ENCODE peak calls at places on chromosomes 16 and 17, in four cellular contexts. One of them, this sample, is unnamed.

GRCh38 chr17:81150379-81151038 is 14.8 kb upstream of the PVALEF start:
- DNase-seq in GM12878: no peak
- DNase-seq in HepG2: no peak
- DNase-seq in K562: no peak
- DNase-seq in this sample: no peak

GRCh38 chr17:51035436-51035835 is 85.2 kb downstream of the SPAG9 start:
- DNase-seq in K562: no peak
- DNase-seq in GM12878: no peak
- DNase-seq in HepG2: no peak
- DNase-seq in this sample: no peak

GRCh38 chr17:65850486-65850885 is 289.0 kb upstream of the AXIN2 start:
- DNase-seq in HepG2: no peak
- DNase-seq in K562: no peak
- DNase-seq in GM12878: peak; percentile 19
- DNase-seq in this sample: no peak

GRCh38 chr16:81181013-81181720 is 57.3 kb upstream of the BCO1 start:
- DNase-seq in K562: peak; percentile 90
- DNase-seq in HepG2: peak; percentile 98
- DNase-seq in GM12878: no peak
- DNase-seq in this sample: peak; percentile 88

GRCh38 chr16:10579965-10580918 is at the start of gene EMP2:
- DNase-seq in K562: peak; percentile 78
- DNase-seq in GM12878: no peak
- DNase-seq in HepG2: peak; percentile 84
- DNase-seq in this sample: peak; percentile 80

GRCh38 chr17:81512984-81513668 is 527 bp upstream of the ACTG1 start:
- DNase-seq in GM12878: no peak
- DNase-seq in K562: peak; percentile 66
- DNase-seq in HepG2: peak; percentile 80
- DNase-seq in this sample: peak; percentile 83

GRCh38 chr16:11534262-11534661 is 52.5 kb downstream of the LITAF start:
- DNase-seq in HepG2: no peak
- DNase-seq in K562: no peak
- DNase-seq in GM12878: no peak
- DNase-seq in this sample: no peak

GRCh38 chr16:23060458-23061320 is 88.6 kb downstream of the USP31 start:
- DNase-seq in HepG2: peak; percentile 89
- DNase-seq in K562: peak; percentile 76
- DNase-seq in GM12878: peak; percentile 7
- DNase-seq in this sample: peak; percentile 78

GRCh38 chr17:42706732-42707131 is 24.4 kb downstream of the CNTNAP1 start:
- DNase-seq in GM12878: peak; percentile 65
- DNase-seq in K562: no peak
- DNase-seq in HepG2: no peak
- DNase-seq in this sample: no peak

GRCh38 chr17:69960755-69961154 is 114.3 kb upstream of the KCNJ16 start:
- DNase-seq in GM12878: no peak
- DNase-seq in K562: no peak
- DNase-seq in HepG2: no peak
- DNase-seq in this sample: no peak

GRCh38 chr16:12340151-12340733 is 363.7 kb downstream of the SNX29 start:
- DNase-seq in HepG2: peak; percentile 74
- DNase-seq in GM12878: no peak
- DNase-seq in K562: peak; percentile 50
- DNase-seq in this sample: peak; percentile 74

GRCh38 chr17:45131616-45132301 is 556 bp downstream of the PLCD3 start:
- DNase-seq in HepG2: no peak
- DNase-seq in GM12878: no peak
- DNase-seq in K562: peak; percentile 66
- DNase-seq in this sample: peak; percentile 79

GRCh38 chr17:78381601-78382168 is 3.2 kb downstream of the PGS1 start:
- DNase-seq in HepG2: no peak
- DNase-seq in GM12878: no peak
- DNase-seq in K562: peak; percentile 82
- DNase-seq in this sample: no peak

GRCh38 chr17:20196314-20196713 is 187.2 kb downstream of the SPECC1 start:
- DNase-seq in GM12878: no peak
- DNase-seq in HepG2: no peak
- DNase-seq in K562: peak; percentile 44
- DNase-seq in this sample: no peak

GRCh38 chr17:9924735-9925191 is 19.7 kb upstream of the RCVRN start:
- DNase-seq in HepG2: peak; percentile 66
- DNase-seq in GM12878: peak; percentile 48
- DNase-seq in K562: peak; percentile 54
- DNase-seq in this sample: no peak

GRCh38 chr16:48526058-48526957 is 83.7 kb downstream of the N4BP1 start:
- DNase-seq in K562: peak; percentile 34
- DNase-seq in GM12878: peak; percentile 40
- DNase-seq in HepG2: peak; percentile 85
- DNase-seq in this sample: peak; percentile 72

GRCh38 chr16:83136924-83137323 is 510.2 kb downstream of the CDH13 start:
- DNase-seq in GM12878: no peak
- DNase-seq in K562: no peak
- DNase-seq in HepG2: no peak
- DNase-seq in this sample: no peak

GRCh38 chr17:48023408-48024148 is 14.0 kb downstream of the COPZ2 start:
- DNase-seq in GM12878: no peak
- DNase-seq in HepG2: peak; percentile 50
- DNase-seq in K562: no peak
- DNase-seq in this sample: peak; percentile 93

GRCh38 chr16:85137323-85138072 is 25.2 kb upstream of the CIBAR2 start:
- DNase-seq in K562: peak; percentile 51
- DNase-seq in GM12878: no peak
- DNase-seq in HepG2: peak; percentile 87
- DNase-seq in this sample: no peak

GRCh38 chr16:85352221-85352620 is 239.9 kb upstream of the CIBAR2 start:
- DNase-seq in HepG2: no peak
- DNase-seq in GM12878: no peak
- DNase-seq in K562: no peak
- DNase-seq in this sample: no peak

GRCh38 chr17:59815965-59816364 is 76.8 kb downstream of the TUBD1 start:
- DNase-seq in K562: no peak
- DNase-seq in GM12878: no peak
- DNase-seq in HepG2: no peak
- DNase-seq in this sample: no peak

GRCh38 chr16:21626659-21627277 is 25.6 kb downstream of the IGSF6 start:
- DNase-seq in K562: no peak
- DNase-seq in GM12878: no peak
- DNase-seq in HepG2: peak; percentile 83
- DNase-seq in this sample: no peak

GRCh38 chr17:62643496-62643895 is 16.0 kb downstream of the MRC2 start:
- DNase-seq in K562: no peak
- DNase-seq in GM12878: no peak
- DNase-seq in HepG2: no peak
- DNase-seq in this sample: no peak

GRCh38 chr16:4123617-4124300 is 7.5 kb upstream of the ADCY9 start:
- DNase-seq in K562: no peak
- DNase-seq in HepG2: no peak
- DNase-seq in GM12878: no peak
- DNase-seq in this sample: no peak

GRCh38 chr16:88306860-88307545 is 75.8 kb upstream of the ZNF469 start:
- DNase-seq in HepG2: peak; percentile 37
- DNase-seq in GM12878: no peak
- DNase-seq in K562: no peak
- DNase-seq in this sample: no peak

GRCh38 chr16:17105239-17105721 is 365.5 kb downstream of the XYLT1 start:
- DNase-seq in K562: no peak
- DNase-seq in GM12878: no peak
- DNase-seq in HepG2: no peak
- DNase-seq in this sample: no peak

GRCh38 chr17:28948873-28949184 is 2.5 kb downstream of the PHF12 start:
- DNase-seq in HepG2: no peak
- DNase-seq in K562: no peak
- DNase-seq in GM12878: no peak
- DNase-seq in this sample: no peak

GRCh38 chr17:31476525-31477416 is 85.3 kb downstream of the RAB11FIP4 start:
- DNase-seq in K562: no peak
- DNase-seq in HepG2: peak; percentile 37
- DNase-seq in GM12878: no peak
- DNase-seq in this sample: no peak

GRCh38 chr16:11004957-11005610 is 60.7 kb downstream of the CLEC16A start:
- DNase-seq in GM12878: no peak
- DNase-seq in HepG2: no peak
- DNase-seq in K562: no peak
- DNase-seq in this sample: no peak

GRCh38 chr16:85126731-85127662 is 14.7 kb upstream of the CIBAR2 start:
- DNase-seq in HepG2: no peak
- DNase-seq in GM12878: no peak
- DNase-seq in K562: peak; percentile 33
- DNase-seq in this sample: peak; percentile 45

GRCh38 chr17:60249517-60249826 is 99.7 kb downstream of the CA4 start:
- DNase-seq in GM12878: no peak
- DNase-seq in K562: no peak
- DNase-seq in HepG2: no peak
- DNase-seq in this sample: no peak

GRCh38 chr17:40529991-40530390 is 28.6 kb upstream of the TNS4 start:
- DNase-seq in GM12878: no peak
- DNase-seq in HepG2: no peak
- DNase-seq in K562: no peak
- DNase-seq in this sample: no peak
- TF ChIP-seq CBFB in GM12878: no peak
- TF ChIP-seq CBFB in HepG2: no peak
- TF ChIP-seq CBFB in K562: no peak
- TF ChIP-seq CBFB in this sample: no peak

DNA sequence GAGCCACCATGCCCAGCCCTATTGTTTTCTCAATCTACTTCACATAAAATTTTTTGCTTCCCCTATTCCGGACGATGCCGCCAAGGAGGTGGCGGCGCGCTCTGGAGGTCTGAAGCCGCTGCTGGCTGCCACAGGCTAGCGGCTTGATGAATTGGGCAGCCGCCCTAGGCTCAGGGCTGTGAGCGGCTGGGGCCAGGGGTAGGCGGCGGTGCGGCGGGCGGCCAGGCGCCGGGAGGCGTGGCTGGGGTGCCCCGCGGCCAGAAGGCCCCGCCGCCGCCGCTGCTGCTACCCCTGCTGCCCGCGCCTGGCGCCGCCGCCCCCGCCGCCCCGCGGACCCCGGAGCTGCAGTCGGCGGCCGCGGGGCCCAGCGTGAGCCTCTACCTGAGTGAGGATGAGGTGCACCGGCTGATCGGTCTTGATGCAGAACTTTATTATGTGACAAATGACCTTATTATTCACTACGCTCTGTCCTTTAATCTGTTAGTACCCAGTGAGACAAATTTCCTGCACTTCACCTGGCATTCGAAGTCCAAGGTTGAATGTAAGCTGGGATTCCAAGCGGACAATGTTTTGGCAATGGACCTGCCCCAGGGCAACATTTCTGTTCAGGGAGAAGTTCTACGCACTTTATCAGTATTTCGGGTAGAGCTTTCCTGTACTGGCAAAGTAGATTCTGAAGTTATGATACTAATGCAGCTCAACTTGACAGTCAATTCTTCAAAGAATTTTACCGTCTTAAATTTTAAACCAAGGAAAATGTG is 41.7 kb downstream of the ANKFY1 start:
- DNase-seq in GM12878: no peak
- DNase-seq in K562: no peak
- DNase-seq in HepG2: no peak
- DNase-seq in this sample: no peak
- TF ChIP-seq CBFB in GM12878: no peak
- TF ChIP-seq CBFB in K562: no peak
- TF ChIP-seq CBFB in HepG2: no peak
- TF ChIP-seq CBFB in this sample: no peak

GRCh38 chr16:58027341-58028167 is 2.0 kb downstream of the MMP15 start:
- DNase-seq in K562: peak; percentile 55
- DNase-seq in HepG2: peak; percentile 37
- DNase-seq in GM12878: no peak
- DNase-seq in this sample: peak; percentile 79
- TF ChIP-seq CBFB in K562: no peak
- TF ChIP-seq CBFB in HepG2: no peak
- TF ChIP-seq CBFB in GM12878: no peak
- TF ChIP-seq CBFB in this sample: no peak

GRCh38 chr17:76994237-76994637 is 126.0 kb downstream of the MGAT5B start:
- DNase-seq in HepG2: no peak
- DNase-seq in GM12878: no peak
- DNase-seq in K562: no peak
- DNase-seq in this sample: no peak

GRCh38 chr17:76997981-76998531 is 129.9 kb downstream of the MGAT5B start:
- DNase-seq in K562: no peak
- DNase-seq in HepG2: no peak
- DNase-seq in GM12878: peak; percentile 71
- DNase-seq in this sample: no peak

GRCh38 chr17:76998839-76999238 is 130.6 kb downstream of the MGAT5B start:
- DNase-seq in HepG2: peak; percentile 74
- DNase-seq in GM12878: no peak
- DNase-seq in K562: no peak
- DNase-seq in this sample: no peak

GRCh38 chr17:76995352-76996105 is 127.3 kb downstream of the MGAT5B start:
- DNase-seq in HepG2: peak; percentile 88
- DNase-seq in K562: no peak
- DNase-seq in GM12878: no peak
- DNase-seq in this sample: peak; percentile 42

GRCh38 chr17:76996741-76997694 is 128.8 kb downstream of the MGAT5B start:
- DNase-seq in K562: no peak
- DNase-seq in HepG2: no peak
- DNase-seq in GM12878: no peak
- DNase-seq in this sample: no peak
- TF ChIP-seq CBFB in K562: no peak
- TF ChIP-seq CBFB in HepG2: no peak
- TF ChIP-seq CBFB in GM12878: no peak
- TF ChIP-seq CBFB in this sample: no peak

DNA sequence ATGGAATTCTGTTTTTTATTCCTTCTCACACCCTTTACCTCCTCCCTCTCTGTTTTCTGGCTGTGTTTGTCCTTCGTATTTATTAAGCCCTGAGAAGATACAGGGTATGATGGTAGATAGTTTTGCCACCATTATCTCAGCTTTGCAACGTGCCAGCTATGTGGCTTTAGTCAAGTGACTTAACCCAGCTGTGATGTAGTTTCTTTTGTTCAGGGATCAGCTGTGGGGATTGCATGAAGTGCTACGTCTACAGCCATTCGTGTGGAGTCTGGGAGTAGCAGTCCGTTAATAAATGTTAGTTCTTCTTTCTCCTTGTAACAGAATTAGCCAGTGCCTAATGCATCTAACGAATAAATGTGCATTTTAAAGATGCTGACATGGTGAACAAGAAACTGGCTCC is 128.4 kb downstream of the HAPSTR1 start:
- DNase-seq in K562: no peak
- DNase-seq in GM12878: no peak
- DNase-seq in HepG2: no peak
- DNase-seq in this sample: no peak
- TF ChIP-seq CBFB in K562: no peak
- TF ChIP-seq CBFB in GM12878: no peak
- TF ChIP-seq CBFB in HepG2: no peak
- TF ChIP-seq CBFB in this sample: no peak